ENCODE peak calls at places on chromosomes 12 and 14, in four cellular contexts. C is tibial nerve, E is body of pancreas, B is ovary. U is an unnamed sample.

GRCh38 chr14:90599748-90600507 is 203.1 kb downstream of the CALM1 start:
- DNase-seq in B (no peak), C (no peak), E (no peak), U (no peak)

GRCh38 chr12:115341442-115341841 is 657.5 kb upstream of the TBX3 start:
- DNase-seq in B (peak), C (peak), E (peak), U (peak)

GRCh38 chr14:103618999-103619398 is 10.0 kb upstream of the KLC1 start:
- DNase-seq in C (no peak), B (no peak), E (no peak), U (no peak)

GRCh38 chr12:124625867-124626675 is 58.7 kb upstream of the NCOR2 start:
- DNase-seq in E (peak), B (peak), C (peak), U (peak)

GRCh38 chr12:62629971-62630739 is 163.5 kb downstream of the MON2 start:
- DNase-seq in B (no peak), E (no peak), C (no peak), U (peak)

GRCh38 chr14:32480337-32480736 is 151.2 kb downstream of the AKAP6 start:
- DNase-seq in B (no peak), E (no peak), C (no peak), U (no peak)

GRCh38 chr14:53409974-53410373 is 256.9 kb upstream of the DDHD1 start:
- DNase-seq in B (no peak), C (no peak), E (no peak), U (no peak)

GRCh38 chr12:121240484-121241202 is 30.7 kb downstream of the P2RX4 start:
- DNase-seq in E (peak), B (peak), C (peak), U (peak)

GRCh38 chr14:25351269-25351668 is 301.3 kb upstream of the STXBP6 start:
- DNase-seq in C (no peak), B (no peak), E (no peak), U (no peak)

GRCh38 chr14:74401504-74402241 is 24.3 kb downstream of the SYNDIG1L start:
- DNase-seq in C (no peak), E (peak), B (no peak), U (no peak)

GRCh38 chr14:24051162-24051788 is 534 bp upstream of the CARMIL3 start:
- DNase-seq in C (no peak), E (no peak), B (no peak), U (no peak)

GRCh38 chr12:31868980-31869379 is 90.2 kb upstream of the RESF1 start:
- DNase-seq in B (peak), C (no peak), E (peak), U (no peak)

GRCh38 chr12:49979061-49979586 is 6.4 kb downstream of the AQP6 start:
- DNase-seq in B (no peak), C (no peak), E (no peak), U (no peak)

GRCh38 chr12:92938623-92939022 is 9.5 kb upstream of the EEA1 start:
- DNase-seq in C (no peak), E (no peak), B (no peak), U (no peak)

GRCh38 chr12:78398750-78399149 is 465.8 kb upstream of the SYT1 start:
- DNase-seq in B (no peak), C (no peak), E (no peak), U (no peak)

GRCh38 chr14:95313707-95314106 is 6.0 kb downstream of the CLMN start:
- DNase-seq in E (peak), C (peak), B (peak), U (no peak)

GRCh38 chr12:49987620-49988303 is 15.0 kb downstream of the AQP6 start:
- DNase-seq in C (no peak), B (no peak), E (no peak), U (no peak)

GRCh38 chr14:72948481-72949138 is 22.3 kb downstream of the DCAF4 start:
- DNase-seq in B (peak), C (peak), E (peak), U (no peak)

GRCh38 chr12:47819902-47820630 is at the start of gene HDAC7:
- DNase-seq in C (peak), E (peak), B (peak), U (peak)

GRCh38 chr12:71589478-71589881 is 74.2 kb downstream of the ZFC3H1 start:
- DNase-seq in E (peak), C (no peak), B (no peak), U (no peak)

GRCh38 chr12:49538740-49539403 is at the start of gene KCNH3:
- DNase-seq in B (peak), C (peak), E (peak), U (no peak)

GRCh38 chr14:100875861-100876590 is 27.5 kb downstream of the RTL1 start:
- DNase-seq in C (no peak), E (no peak), B (peak), U (no peak)

GRCh38 chr12:84131076-84131475 is 781.5 kb downstream of the SLC6A15 start:
- DNase-seq in B (no peak), E (no peak), C (no peak), U (no peak)

GRCh38 chr12:39389399-39390150 is 53.3 kb downstream of the KIF21A start:
- DNase-seq in E (no peak), C (no peak), B (no peak), U (no peak)

GRCh38 chr12:103519632-103520031 is 23.9 kb upstream of the C12orf42 start:
- DNase-seq in C (no peak), B (no peak), E (no peak), U (no peak)

GRCh38 chr14:99720941-99721791 is 37.1 kb downstream of the CYP46A1 start:
- DNase-seq in B (peak), C (no peak), E (no peak), U (no peak)

GRCh38 chr12:77032406-77032805 is 33.0 kb downstream of the E2F7 start:
- DNase-seq in E (no peak), B (no peak), C (no peak), U (no peak)

GRCh38 chr14:95222870-95223398 is 65.6 kb upstream of the DICER1 start:
- DNase-seq in B (no peak), E (no peak), C (no peak), U (no peak)

GRCh38 chr12:132423251-132424117 is 66.5 kb upstream of the FBRSL1 start:
- DNase-seq in C (no peak), E (no peak), B (no peak), U (no peak)
- H3K4me3 ChIP-seq in C (no peak), E (no peak), B (no peak), U (no peak)

DNA sequence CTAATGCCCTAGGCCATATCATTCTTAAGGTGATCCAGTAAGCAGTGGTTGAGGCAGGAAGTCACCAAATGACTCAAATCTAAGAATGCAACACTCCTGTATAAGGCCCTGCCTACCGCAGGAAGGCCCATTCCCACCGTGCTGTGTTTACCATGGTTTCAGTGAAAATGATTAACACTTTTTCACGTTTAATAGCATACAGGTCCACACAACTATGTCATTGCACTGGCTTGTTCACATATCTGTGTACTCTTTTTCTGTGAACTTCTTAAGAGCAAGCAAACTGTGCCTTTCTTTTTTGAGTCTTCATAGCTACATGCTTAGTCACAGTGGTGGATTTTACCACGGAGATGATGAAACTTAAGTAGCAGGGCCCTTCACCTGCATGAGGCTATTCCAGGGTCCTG is 214.9 kb downstream of the CNTN1 start:
- DNase-seq in C (no peak), B (no peak), E (no peak), U (no peak)
- H3K27ac ChIP-seq in C (no peak), B (no peak), E (no peak), U (no peak)

DNA sequence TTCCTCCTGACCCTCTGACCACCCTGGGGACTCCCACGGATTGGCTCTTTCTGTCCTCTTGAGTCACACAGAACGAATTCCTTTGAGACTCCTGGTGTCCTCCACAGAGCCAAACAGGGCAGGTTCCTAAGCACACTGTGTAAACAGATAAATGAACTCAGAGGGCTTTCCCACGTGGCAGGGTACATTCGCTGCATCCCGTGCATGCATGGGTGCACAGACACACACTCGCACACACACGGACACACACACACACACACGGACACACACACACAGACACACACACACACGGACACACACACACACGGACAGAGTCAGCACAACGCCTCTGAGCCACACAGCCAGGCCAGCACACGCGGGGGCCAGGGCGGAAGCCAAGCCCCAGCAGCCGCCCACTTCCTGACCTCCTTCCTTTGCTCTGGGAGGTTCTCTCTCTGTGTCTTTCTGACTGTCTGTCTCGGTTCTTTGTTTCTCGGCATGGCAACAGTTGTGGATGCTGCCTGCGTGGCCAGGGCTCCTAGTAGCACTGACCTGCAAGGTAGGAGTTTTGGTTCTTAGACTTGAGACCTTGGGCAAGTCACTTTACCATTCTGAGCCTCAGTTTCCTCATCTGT is 706 bp downstream of the CRACR2A start:
- DNase-seq in E (peak), C (no peak), B (peak), U (peak)
- TF ChIP-seq POLR2A in E (no peak), C (no peak), B (no peak), U (no peak)

DNA sequence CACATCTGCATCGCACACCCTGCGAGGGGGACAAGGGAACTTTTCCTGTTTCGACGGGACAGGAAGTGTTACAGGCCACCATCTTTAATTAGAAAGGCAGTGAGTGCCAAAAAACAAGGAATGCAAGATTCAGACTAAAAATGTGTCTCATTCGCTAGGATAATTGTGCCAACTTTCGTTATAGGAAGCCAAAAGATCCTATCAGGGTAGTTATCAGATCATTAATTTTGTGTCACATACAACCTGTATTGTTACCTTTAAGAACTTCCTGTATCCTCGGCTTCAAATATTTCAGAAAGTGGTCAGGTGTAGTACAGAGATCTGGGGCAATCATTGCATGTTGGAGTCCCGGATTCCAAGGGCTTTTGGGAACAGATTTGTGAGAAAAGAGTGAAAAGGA is 19.2 kb upstream of the MGP start:
- DNase-seq in C (no peak), B (no peak), E (no peak), U (no peak)
- H3K4me3 ChIP-seq in C (no peak), B (no peak), E (no peak), U (no peak)

DNA sequence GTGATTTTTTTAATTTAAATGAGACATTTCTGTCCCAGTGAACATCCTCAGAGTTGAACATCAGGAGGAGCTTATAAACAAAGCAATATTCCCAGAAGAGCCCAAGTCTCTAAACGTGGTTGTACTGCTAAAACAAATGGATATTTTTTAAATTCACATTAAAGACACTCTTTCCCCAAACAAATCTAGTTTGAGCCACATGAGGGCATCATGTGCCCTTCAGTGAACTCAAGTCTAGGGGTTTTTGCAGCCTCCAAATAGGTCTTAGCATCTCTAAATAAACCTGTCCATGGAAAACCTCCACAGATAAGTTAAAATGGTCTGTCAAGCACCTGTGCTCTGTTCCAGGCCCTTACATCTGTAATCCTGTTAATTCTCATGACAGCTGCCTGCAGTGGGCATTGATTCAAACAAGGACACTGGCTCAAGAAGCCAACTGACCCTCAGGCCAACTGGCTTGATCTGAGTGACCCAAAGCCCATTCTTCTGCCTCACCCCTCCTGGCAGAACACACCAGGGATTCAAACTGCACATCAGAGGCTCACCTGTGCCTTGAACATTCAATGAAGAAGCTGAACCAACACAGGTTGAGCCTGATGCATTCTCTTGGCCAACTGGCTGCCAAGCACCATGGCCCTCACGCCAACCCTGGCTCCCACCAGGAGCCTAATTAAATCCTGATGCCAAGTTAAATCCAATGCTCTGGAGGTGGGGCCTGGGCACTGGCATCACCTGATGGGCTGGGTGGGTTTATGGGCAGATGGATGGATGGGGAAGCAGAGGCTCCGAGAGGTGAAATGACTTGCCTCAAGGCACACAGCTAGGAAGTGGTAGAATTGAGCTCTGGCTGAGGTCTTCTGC is 8.6 kb downstream of the ISCU start:
- DNase-seq in C (no peak), B (no peak), E (no peak), U (peak)
- H3K27ac ChIP-seq in C (no peak), B (no peak), E (no peak), U (no peak)

DNA sequence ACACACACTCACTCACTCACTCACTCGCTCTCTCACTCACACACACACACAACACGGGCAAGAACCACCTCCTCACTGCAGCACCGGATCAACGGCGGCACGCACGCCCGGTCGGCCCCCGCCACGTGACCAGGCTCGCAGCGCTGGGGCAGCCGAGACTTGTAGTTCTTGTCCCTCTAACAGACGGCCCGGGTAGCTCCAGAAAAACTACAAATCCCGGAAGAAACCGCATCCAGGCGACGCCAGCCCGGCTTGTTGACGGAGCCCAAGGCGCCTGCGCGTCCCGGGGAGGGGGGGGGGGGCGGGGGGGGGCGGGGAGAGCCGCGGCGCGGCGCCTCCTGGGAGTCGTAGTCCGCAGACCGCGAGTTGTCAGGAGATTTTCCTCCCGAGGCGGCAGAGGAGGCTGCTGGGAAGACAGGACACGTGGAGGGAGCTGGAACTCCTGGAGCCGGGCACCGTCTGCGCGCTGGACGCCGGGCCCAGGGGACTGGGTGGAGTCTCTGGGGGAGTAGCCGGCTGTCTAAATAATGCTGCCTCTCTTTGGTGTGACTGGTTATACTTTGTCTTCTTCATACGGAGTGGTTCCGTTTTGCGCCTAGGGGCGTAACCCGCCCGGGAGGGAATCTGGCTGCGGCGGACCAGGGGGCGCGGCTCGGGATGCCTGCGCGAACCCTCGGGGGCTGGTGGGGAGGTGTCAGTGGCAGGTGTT is at the start of gene MAX:
- DNase-seq in B (peak), E (peak), C (peak), U (peak)
- TF ChIP-seq POLR2A in B (peak), E (peak), C (peak), U (peak)

DNA sequence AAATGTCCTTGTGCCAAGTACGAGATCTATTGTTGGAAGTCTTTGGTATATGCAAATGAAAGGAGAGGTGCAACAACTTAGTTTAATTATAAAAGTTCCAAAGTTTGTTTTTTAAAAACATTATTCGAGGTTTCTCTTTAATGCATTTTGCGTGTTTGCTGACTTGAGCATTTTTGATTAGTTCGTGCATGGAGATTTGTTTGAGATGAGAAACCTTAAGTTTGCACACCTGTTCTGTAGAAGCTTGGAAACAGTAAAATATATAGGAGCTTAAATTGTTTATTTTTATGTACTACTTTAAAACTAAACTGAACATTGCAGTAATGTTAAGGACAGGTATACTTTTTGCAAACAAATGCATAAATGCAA is 2.3 kb downstream of the HSPA2 start:
- DNase-seq in E (no peak), C (no peak), B (no peak), U (no peak)
- H3K4me3 ChIP-seq in E (peak), C (peak), B (peak), U (peak)

DNA sequence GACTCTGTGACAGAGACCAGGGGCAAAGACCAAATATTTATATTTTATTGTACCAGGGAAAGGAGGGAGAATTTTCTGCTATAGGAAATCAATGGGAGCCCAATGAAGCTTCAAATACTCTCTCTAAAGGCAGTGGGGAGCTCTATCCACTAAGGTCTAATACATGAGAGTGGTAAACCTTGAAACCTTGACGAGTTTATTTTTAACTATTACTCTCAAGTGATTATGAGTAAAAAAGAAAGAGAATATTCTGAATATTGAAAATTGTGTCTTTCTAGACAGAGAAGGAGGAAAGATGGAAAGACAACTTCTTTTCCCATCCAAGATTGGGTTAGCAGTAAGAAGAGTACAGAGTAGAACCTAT is 1722.1 kb upstream of the SEL1L start:
- DNase-seq in E (no peak), C (no peak), B (no peak), U (no peak)
- H3K27ac ChIP-seq in E (no peak), C (no peak), B (no peak), U (no peak)

GRCh38 chr14:69613312-69614073 is 2.1 kb downstream of the SUSD6 start:
- DNase-seq in C (no peak), E (no peak), B (no peak), U (no peak)

GRCh38 chr14:69616408-69616773 is 5.0 kb downstream of the SUSD6 start:
- DNase-seq in E (no peak), C (no peak), B (no peak), U (no peak)

GRCh38 chr14:69615471-69616407 is 4.3 kb downstream of the SUSD6 start:
- DNase-seq in B (no peak), C (peak), E (peak), U (no peak)

GRCh38 chr14:69612759-69613145 is 1.4 kb downstream of the SUSD6 start:
- DNase-seq in B (no peak), C (no peak), E (no peak), U (no peak)

GRCh38 chr14:69614592-69614991 is 3.2 kb downstream of the SUSD6 start:
- DNase-seq in E (peak), B (no peak), C (no peak), U (no peak)
- TF ChIP-seq POLR2A in E (no peak), B (no peak), C (no peak), U (no peak)

GRCh38 chr12:203074-203461 is 10.9 kb downstream of the SLC6A12 start:
- DNase-seq in B (no peak), E (no peak), C (no peak), U (no peak)
- H3K4me3 ChIP-seq in B (peak), E (no peak), C (peak), U (peak)